ENCODE peak calls at places on chromosomes 2 and 18, in eight cellular contexts. L, W, I, G, H, P, U and D are unnamed samples. For H3K4me1, the result is how much of the 10 kb centered on the place peaks cover.

GRCh38 chr2:226228080-226228479 is 571.5 kb downstream of the IRS1 start:
- DNase-seq in L (no peak), W (no peak), I (no peak), G (no peak), H (no peak), P (no peak), U (no peak), D (no peak)

GRCh38 chr18:5979176-5979888 is 84.0 kb upstream of the TMEM200C start:
- DNase-seq in L (no peak), W (no peak), I (no peak), G (no peak), H (no peak), P (peak), U (no peak), D (no peak)

GRCh38 chr18:9612215-9612830 is 2.0 kb downstream of the PPP4R1 start:
- DNase-seq in L (no peak), W (peak), I (peak), G (peak), H (no peak), P (no peak), U (no peak), D (no peak)

GRCh38 chr2:16114836-16115235 is 174.5 kb downstream of the MYCN start:
- DNase-seq in L (no peak), W (no peak), I (no peak), G (peak), H (no peak), P (no peak), U (no peak), D (no peak)

GRCh38 chr2:42046819-42047487 is 868 bp upstream of the PKDCC start:
- DNase-seq in L (no peak), W (no peak), I (peak), G (peak), H (no peak), P (peak), U (peak), D (no peak)

GRCh38 chr2:118903489-118904215 is 38.3 kb upstream of the MARCO start:
- DNase-seq in L (no peak), W (no peak), I (no peak), G (no peak), H (no peak), P (no peak), U (no peak), D (no peak)

GRCh38 chr2:18750662-18751554 is 161.5 kb upstream of the NT5C1B start:
- DNase-seq in L (no peak), W (no peak), I (peak), G (no peak), H (no peak), P (no peak), U (no peak), D (no peak)

GRCh38 chr2:195437521-195437920 is 219.5 kb upstream of the SLC39A10 start:
- DNase-seq in L (no peak), W (no peak), I (no peak), G (no peak), H (no peak), P (no peak), U (no peak), D (no peak)

GRCh38 chr18:49161627-49162026 is 210.9 kb upstream of the SMAD7 start:
- DNase-seq in L (no peak), W (no peak), I (peak), G (no peak), H (no peak), P (no peak), U (no peak), D (no peak)

GRCh38 chr18:79681484-79682387 is 2.1 kb downstream of the CTDP1 start:
- DNase-seq in L (peak), W (no peak), I (no peak), G (no peak), H (no peak), P (peak), U (no peak), D (no peak)

GRCh38 chr18:3360211-3360610 is 89.8 kb upstream of the TGIF1 start:
- DNase-seq in L (no peak), W (no peak), I (no peak), G (peak), H (no peak), P (peak), U (peak), D (no peak)

GRCh38 chr2:119085613-119086012 is 72.9 kb downstream of the C1QL2 start:
- DNase-seq in L (no peak), W (no peak), I (no peak), G (no peak), H (no peak), P (no peak), U (no peak), D (no peak)

GRCh38 chr2:234579231-234579962 is 82.5 kb upstream of the ARL4C start:
- DNase-seq in L (no peak), W (no peak), I (no peak), G (no peak), H (no peak), P (no peak), U (no peak), D (no peak)

GRCh38 chr2:127490283-127490682 is 36.0 kb downstream of the IWS1 start:
- DNase-seq in L (no peak), W (no peak), I (peak), G (no peak), H (no peak), P (no peak), U (no peak), D (no peak)

GRCh38 chr2:238100821-238101771 is 956 bp downstream of the ESPNL start:
- DNase-seq in L (no peak), W (no peak), I (peak), G (no peak), H (no peak), P (peak), U (no peak), D (no peak)

GRCh38 chr18:59681051-59681450 is 16.2 kb downstream of the CCBE1 start:
- DNase-seq in L (no peak), W (no peak), I (no peak), G (no peak), H (no peak), P (no peak), U (no peak), D (no peak)

GRCh38 chr18:3511980-3512379 is 62.0 kb downstream of the TGIF1 start:
- DNase-seq in L (no peak), W (no peak), I (peak), G (no peak), H (no peak), P (no peak), U (no peak), D (peak)

GRCh38 chr2:30681022-30681421 is 126.2 kb downstream of the CAPN13 start:
- DNase-seq in L (no peak), W (no peak), I (no peak), G (no peak), H (no peak), P (no peak), U (no peak), D (no peak)
- H3K27ac ChIP-seq in L (no peak), W (no peak), I (no peak), G (no peak), H (no peak), P (no peak), U (no peak), D (no peak)

DNA sequence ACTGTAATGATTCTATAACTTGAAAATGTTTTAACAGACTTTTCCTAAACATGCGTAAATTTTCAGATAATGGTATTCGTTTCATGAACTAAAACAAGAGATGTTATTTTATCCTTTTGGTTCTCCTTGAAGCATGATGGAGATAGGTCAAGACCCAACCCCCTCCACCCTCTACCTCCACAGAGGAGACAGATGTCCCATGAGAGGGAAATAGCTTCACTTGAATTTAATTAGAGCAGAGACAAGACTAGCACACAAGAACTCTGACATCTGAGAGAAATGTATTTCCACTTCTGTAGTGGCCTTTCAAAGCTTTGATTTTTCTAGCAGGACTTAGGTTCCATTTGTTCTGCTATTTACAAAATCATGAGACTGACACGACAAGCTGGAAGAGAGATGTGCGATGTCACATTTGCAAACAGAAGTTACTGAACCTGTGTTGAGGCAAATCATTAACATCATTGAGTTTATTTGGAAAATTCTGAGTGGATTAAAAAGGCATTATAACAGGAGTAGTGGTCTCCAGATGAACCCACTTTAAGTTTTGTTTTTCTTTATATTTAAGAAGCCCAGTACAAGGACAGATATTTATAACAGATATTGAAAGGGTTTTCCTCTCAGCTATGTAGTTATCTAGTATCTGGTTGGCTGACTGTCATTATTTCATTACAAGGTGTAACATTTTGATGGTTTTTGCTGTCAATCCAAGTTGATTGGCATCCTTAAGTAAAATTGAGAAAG is 276.2 kb downstream of the ASXL3 start:
- DNase-seq in L (no peak), W (no peak), I (no peak), G (no peak), H (no peak), P (no peak), U (no peak), D (no peak)
- H3K4me1 ChIP-seq in L (under half), W (under half), I (under half), G (under half), H (under half), P (under half), U (under half), D (under half)

GRCh38 chr18:24674236-24675004 is 214.0 kb downstream of the HRH4 start:
- DNase-seq in L (no peak), W (no peak), I (no peak), G (no peak), H (no peak), P (no peak), U (no peak), D (no peak)
- H3K27ac ChIP-seq in L (no peak), W (no peak), I (no peak), G (no peak), H (no peak), P (no peak), U (no peak), D (no peak)

DNA sequence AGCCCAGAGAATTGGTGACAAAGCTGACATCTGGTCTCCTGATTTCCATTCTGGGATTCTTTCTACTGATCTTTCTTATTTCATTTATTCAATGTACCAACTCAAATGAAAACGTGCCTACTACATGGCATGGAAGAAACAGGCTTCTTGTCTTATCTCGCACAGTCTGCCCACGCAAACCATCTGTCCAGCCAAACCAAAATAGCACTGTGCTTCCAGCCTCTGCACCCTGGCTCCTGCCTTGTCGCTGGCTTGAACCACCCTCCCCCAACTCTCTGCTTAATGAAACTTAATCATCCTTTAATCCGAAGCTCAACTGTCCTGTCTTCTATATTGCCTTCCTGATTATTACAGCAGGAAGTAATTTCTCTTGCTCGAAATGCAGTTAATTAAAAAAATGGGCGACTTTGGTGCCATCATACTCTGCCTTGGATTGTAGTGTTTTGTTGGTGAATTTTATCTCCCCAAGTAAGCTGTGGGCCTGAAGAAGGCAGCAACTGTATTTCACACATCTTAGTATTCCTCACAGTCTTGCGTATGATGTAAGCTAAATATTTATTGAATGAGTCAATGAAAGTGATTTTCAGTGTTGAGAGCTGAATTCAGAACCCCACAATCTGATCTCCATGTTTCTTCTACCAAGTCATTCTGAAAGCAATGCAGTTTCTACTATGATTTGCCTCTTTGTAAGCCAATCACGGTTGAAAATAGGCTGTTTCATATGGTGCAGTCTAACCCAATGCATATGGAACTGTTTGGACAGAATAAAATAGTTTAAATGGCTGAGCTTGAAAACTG is 190.8 kb downstream of the TMEM247 start:
- DNase-seq in L (no peak), W (no peak), I (no peak), G (no peak), H (no peak), P (no peak), U (no peak), D (no peak)
- H3K4me1 ChIP-seq in L (under half), W (under half), I (under half), G (under half), H (under half), P (under half), U (under half), D (under half)

GRCh38 chr2:218002103-218002502 is 692 bp downstream of the TNS1 start:
- DNase-seq in L (no peak), W (no peak), I (peak), G (no peak), H (no peak), P (no peak), U (no peak), D (no peak)
- H3K27ac ChIP-seq in L (no peak), W (peak), I (peak), G (no peak), H (peak), P (no peak), U (no peak), D (no peak)

GRCh38 chr2:70523996-70524965 is 29.3 kb downstream of the TGFA start:
- DNase-seq in L (no peak), W (peak), I (peak), G (no peak), H (no peak), P (peak), U (peak), D (peak)
- H3K4me1 ChIP-seq in L (under half), W (half or more), I (under half), G (under half), H (under half), P (under half), U (under half), D (under half)